ENCODE peak calls at places on chromosome 13, in eight cellular contexts. F, D, Z, C, U, M, S and N are unnamed samples. For H3K9me3, the result is how much of the 10 kb centered on the place peaks cover.

GRCh38 chr13:97460004-97460756 is 26.2 kb downstream of the RAP2A start:
- DNase-seq in M (no peak), F (no peak), D (no peak), Z (no peak), U (no peak), S (no peak), C (no peak), N (no peak)

GRCh38 chr13:19264711-19265110 is 83.1 kb upstream of the TUBA3C start:
- DNase-seq in M (no peak), F (no peak), D (no peak), Z (no peak), U (no peak), S (no peak), C (no peak), N (no peak)

GRCh38 chr13:39692650-39693438 is 37.4 kb downstream of the COG6 start:
- DNase-seq in D (no peak), F (no peak), C (no peak), S (no peak), M (no peak), Z (no peak), U (no peak), N (no peak)

GRCh38 chr13:62960723-62961122 is 1545.1 kb upstream of the PCDH20 start:
- DNase-seq in C (no peak), U (no peak), D (no peak), M (no peak), F (no peak), S (no peak), Z (no peak), N (no peak)

GRCh38 chr13:24512208-24513068 is at the start of gene PARP4:
- DNase-seq in U (peak), Z (peak), M (peak), F (peak), D (no peak), C (peak), S (peak), N (peak)

GRCh38 chr13:51765142-51765515 is 38.8 kb downstream of the DHRS12 start:
- DNase-seq in D (no peak), S (no peak), C (no peak), F (no peak), Z (no peak), M (no peak), U (no peak), N (no peak)

GRCh38 chr13:55437162-55437561 is 1703.6 kb upstream of the PRR20A start:
- DNase-seq in C (no peak), M (no peak), S (no peak), U (no peak), F (no peak), Z (no peak), D (no peak), N (no peak)

GRCh38 chr13:59318320-59318930 is 845.3 kb downstream of the DIAPH3 start:
- DNase-seq in Z (peak), U (peak), M (peak), D (no peak), S (peak), C (no peak), F (peak), N (no peak)

GRCh38 chr13:33188093-33188882 is 97.3 kb downstream of the STARD13 start:
- DNase-seq in M (no peak), S (no peak), D (no peak), C (no peak), Z (no peak), F (no peak), U (no peak), N (no peak)

GRCh38 chr13:97108535-97108910 is 113.6 kb upstream of the MBNL2 start:
- DNase-seq in D (no peak), C (no peak), F (no peak), M (no peak), U (no peak), S (no peak), Z (peak), N (no peak)

GRCh38 chr13:104954210-104954609 is 1581.3 kb downstream of the EFNB2 start:
- DNase-seq in F (no peak), C (no peak), M (no peak), S (no peak), Z (no peak), D (no peak), U (no peak), N (no peak)

GRCh38 chr13:24261566-24261965 is 47.8 kb upstream of the C1QTNF9 start:
- DNase-seq in U (no peak), M (no peak), F (peak), C (no peak), D (no peak), S (no peak), Z (peak), N (no peak)

GRCh38 chr13:42279080-42279479 is 7.1 kb downstream of the AKAP11 start:
- DNase-seq in U (no peak), F (no peak), Z (no peak), M (peak), S (no peak), C (no peak), D (no peak), N (no peak)

GRCh38 chr13:40994581-40995230 is 24.4 kb downstream of the ELF1 start:
- DNase-seq in Z (no peak), C (no peak), U (no peak), D (no peak), F (no peak), S (no peak), M (no peak), N (no peak)

GRCh38 chr13:110874508-110874960 is 40.3 kb downstream of the ANKRD10 start:
- DNase-seq in D (peak), F (peak), U (peak), C (peak), M (peak), Z (peak), S (peak), N (no peak)

GRCh38 chr13:110291286-110291685 is 15.7 kb downstream of the COL4A1 start:
- DNase-seq in S (no peak), U (no peak), D (no peak), M (no peak), Z (peak), C (peak), F (no peak), N (no peak)

GRCh38 chr13:65638572-65639168 is 1591.5 kb downstream of the PCDH9 start:
- DNase-seq in M (no peak), F (no peak), C (no peak), Z (no peak), U (no peak), S (no peak), D (no peak), N (no peak)

GRCh38 chr13:49669735-49670309 is 21.5 kb downstream of the EBPL start:
- DNase-seq in C (no peak), M (no peak), S (peak), Z (peak), F (no peak), D (no peak), U (no peak), N (no peak)

GRCh38 chr13:98482476-98483444 is 94.1 kb downstream of the STK24 start:
- DNase-seq in U (peak), C (peak), M (peak), S (peak), F (no peak), D (peak), Z (peak), N (no peak)

GRCh38 chr13:48234652-48235099 is 1.7 kb downstream of the ITM2B start:
- DNase-seq in S (no peak), D (no peak), Z (no peak), U (no peak), F (no peak), M (no peak), C (no peak), N (no peak)

GRCh38 chr13:110329798-110330461 is 22.8 kb downstream of the COL4A2 start:
- DNase-seq in U (no peak), M (no peak), D (no peak), F (no peak), Z (peak), C (peak), S (no peak), N (no peak)

GRCh38 chr13:113562866-113563265 is 21.7 kb upstream of the TFDP1 start:
- DNase-seq in C (no peak), S (peak), F (no peak), Z (peak), M (no peak), U (no peak), D (no peak), N (peak)

GRCh38 chr13:82062772-82063171 is 1721.8 kb upstream of the SPRY2 start:
- DNase-seq in S (no peak), F (no peak), C (no peak), M (no peak), U (no peak), D (no peak), Z (no peak), N (no peak)

GRCh38 chr13:71874490-71874889 is 7.5 kb upstream of the DACH1 start:
- DNase-seq in D (no peak), S (no peak), M (no peak), C (no peak), F (no peak), Z (no peak), U (no peak), N (no peak)

GRCh38 chr13:41780736-41781708 is 179.9 kb downstream of the VWA8 start:
- DNase-seq in S (no peak), Z (no peak), U (no peak), C (no peak), D (no peak), F (no peak), M (no peak), N (no peak)

GRCh38 chr13:50365300-50365682 is 350.0 kb downstream of the KCNRG start:
- DNase-seq in C (no peak), S (no peak), U (no peak), D (no peak), F (no peak), M (no peak), Z (no peak), N (no peak)

GRCh38 chr13:101267656-101268055 is 148.7 kb downstream of the NALCN start:
- DNase-seq in U (no peak), C (no peak), F (no peak), D (no peak), S (no peak), Z (no peak), M (no peak), N (no peak)

GRCh38 chr13:46553521-46553885 is 533 bp downstream of the LRCH1 start:
- DNase-seq in C (peak), S (no peak), F (no peak), M (no peak), U (no peak), Z (peak), D (no peak), N (no peak)

GRCh38 chr13:76667551-76667950 is 218.7 kb downstream of the KCTD12 start:
- DNase-seq in D (no peak), M (no peak), U (no peak), C (no peak), S (no peak), Z (no peak), F (no peak), N (no peak)

GRCh38 chr13:110714798-110715394 is 1.4 kb downstream of the ING1 start:
- DNase-seq in F (no peak), M (peak), S (peak), D (no peak), C (peak), U (peak), Z (peak), N (peak)

GRCh38 chr13:35566340-35566739 is 89.9 kb upstream of the MAB21L1 start:
- DNase-seq in F (no peak), M (no peak), C (no peak), Z (no peak), S (no peak), U (no peak), D (no peak), N (no peak)

GRCh38 chr13:39415003-39415402 is 188.0 kb downstream of the LHFPL6 start:
- DNase-seq in Z (no peak), S (no peak), C (no peak), D (no peak), M (no peak), F (no peak), U (no peak), N (no peak)

GRCh38 chr13:33277946-33278345 is 7.6 kb downstream of the STARD13 start:
- DNase-seq in Z (no peak), M (no peak), F (no peak), D (no peak), S (no peak), U (no peak), C (no peak), N (no peak)

GRCh38 chr13:20193142-20193923 is 595 bp upstream of the GJB2 start:
- DNase-seq in M (no peak), Z (no peak), U (no peak), D (no peak), C (no peak), S (no peak), F (no peak), N (no peak)

DNA sequence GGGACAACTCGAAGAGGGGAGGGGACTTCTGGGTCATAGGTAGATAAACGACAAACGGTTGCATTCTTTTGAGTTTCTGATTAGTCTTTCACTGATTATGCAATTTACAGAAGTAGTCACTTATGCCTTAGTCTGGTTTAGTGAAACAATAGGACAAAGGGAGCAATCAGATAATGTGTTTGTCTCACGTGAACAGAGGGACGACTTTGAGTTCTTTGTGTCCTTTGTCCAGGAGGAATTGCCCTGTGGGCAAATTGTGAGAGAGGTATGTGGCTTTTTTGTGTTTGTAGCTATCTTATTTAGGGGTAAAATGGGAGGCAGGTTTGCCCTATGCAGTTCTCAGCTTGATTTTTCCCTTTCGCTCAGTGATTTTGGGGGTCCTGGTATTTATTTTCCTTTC is 362.9 kb upstream of the PCDH20 start:
- DNase-seq in Z (no peak), U (no peak), S (no peak), D (no peak), C (no peak), M (no peak), F (no peak), N (no peak)
- H3K4me3 ChIP-seq in Z (no peak), U (no peak), S (no peak), D (no peak), C (no peak), M (no peak), F (no peak), N (no peak)

DNA sequence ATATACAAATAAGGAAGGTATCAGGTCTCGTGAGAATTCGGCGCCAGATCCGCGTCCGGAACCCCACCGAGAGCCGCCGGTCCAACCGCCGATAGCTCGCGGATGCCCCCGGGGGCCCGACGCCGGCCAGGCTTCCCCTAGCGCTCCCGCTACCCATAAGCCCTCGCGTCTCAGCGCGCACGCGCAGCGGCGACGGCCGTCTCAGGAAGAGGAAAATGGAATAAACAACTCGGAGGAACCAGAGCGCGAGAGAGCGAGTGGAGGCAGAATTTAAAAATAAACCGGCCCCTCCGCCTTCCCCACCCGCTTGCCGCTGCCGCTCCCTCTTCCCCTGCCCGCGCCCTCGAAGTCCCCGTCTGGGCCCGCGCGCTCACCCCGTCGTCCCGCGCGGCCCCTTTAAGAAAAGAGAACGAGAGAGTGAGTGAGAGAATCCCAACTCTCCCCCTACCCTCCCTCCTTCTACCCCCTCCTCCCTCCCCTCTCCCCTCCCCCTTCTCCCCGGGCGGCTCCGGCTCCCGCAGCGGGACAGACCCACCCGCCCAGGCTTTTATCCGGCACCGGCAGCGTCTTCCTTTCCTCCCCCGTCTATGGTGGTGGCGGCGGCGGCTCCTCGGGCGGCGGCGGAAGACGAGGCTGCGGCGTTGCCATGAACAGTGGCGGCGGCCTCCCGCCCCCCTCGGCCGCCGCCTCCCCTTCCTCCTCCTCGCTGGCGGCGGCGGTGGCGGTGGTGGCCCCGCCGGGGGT is at the start of gene PAN3:
- DNase-seq in C (peak), M (peak), D (peak), S (peak), Z (peak), F (peak), U (peak), N (peak)
- TF ChIP-seq CTCF in C (no peak), M (no peak), D (no peak), S (peak), Z (no peak), F (no peak), U (peak), N (no peak)

DNA sequence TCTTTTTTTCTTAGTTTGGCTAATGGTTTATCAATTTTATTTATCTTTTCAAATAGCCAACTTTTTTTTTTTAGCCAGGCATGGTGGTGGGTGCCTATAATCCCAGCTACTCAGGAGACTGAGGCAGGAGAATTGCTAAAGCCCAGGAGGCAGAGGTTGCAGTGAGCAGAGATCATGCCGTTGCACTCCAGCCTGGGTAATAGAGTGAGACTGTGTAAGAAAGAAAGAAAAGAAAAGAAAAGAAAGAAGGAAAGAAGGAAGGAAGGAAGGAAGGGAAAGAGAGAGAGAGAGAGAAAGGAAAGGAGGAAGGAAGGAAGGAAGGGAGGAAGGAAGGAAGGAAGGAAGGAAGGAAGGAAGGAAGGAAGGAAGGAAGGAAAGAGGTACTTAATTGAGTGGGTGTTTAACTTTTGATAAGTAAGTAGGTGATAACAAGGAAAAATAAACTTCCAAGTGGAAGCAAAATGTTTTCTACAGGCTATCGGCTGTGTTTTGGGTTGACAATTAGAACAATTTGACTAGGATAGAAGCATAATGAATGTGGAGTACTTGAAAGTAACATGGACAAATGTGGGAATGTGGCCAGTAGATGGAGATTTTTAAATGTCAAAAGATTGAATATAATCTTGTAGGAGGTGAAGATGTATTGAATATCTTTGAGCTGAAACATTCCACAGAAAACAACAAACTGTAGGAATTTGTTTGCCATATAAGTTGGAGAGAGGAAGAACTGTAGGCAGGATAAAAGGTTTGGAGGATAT is 62.8 kb upstream of the MYO16 start:
- DNase-seq in Z (no peak), F (no peak), S (no peak), D (no peak), U (no peak), M (no peak), C (no peak), N (no peak)
- H3K9me3 ChIP-seq in Z (under half), F (under half), S (under half), D (under half), U (under half), M (under half), C (under half), N (under half)

DNA sequence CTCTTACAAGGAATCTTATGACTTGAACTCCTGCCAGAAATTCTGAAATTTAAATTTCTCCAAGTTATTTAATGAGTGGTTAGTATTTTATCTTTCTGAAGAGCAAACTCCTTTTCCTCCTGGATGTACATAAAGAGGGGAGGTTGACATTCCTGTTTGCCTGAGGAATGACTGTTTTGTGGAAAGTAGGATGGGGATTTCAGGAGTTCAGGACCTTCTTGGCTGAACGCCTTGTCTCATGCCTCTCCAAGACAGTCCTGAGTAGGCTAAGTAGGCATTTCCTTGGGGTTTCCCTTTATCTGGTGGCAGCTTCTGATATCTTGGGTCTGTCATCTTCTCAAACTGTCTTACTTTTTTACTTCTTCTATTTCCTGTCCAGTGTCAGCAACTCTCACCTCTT is 356.6 kb downstream of the TDRD3 start:
- DNase-seq in D (no peak), Z (no peak), M (no peak), S (no peak), U (no peak), F (no peak), C (no peak), N (no peak)
- H3K4me3 ChIP-seq in D (no peak), Z (no peak), M (no peak), S (no peak), U (no peak), F (no peak), C (no peak), N (no peak)

GRCh38 chr13:94256671-94257070 is 222.8 kb downstream of the DCT start:
- DNase-seq in F (no peak), U (no peak), Z (no peak), M (no peak), S (no peak), C (no peak), D (no peak), N (no peak)
- TF ChIP-seq CTCF in F (no peak), U (no peak), Z (no peak), M (no peak), S (no peak), C (no peak), D (no peak), N (no peak)

DNA sequence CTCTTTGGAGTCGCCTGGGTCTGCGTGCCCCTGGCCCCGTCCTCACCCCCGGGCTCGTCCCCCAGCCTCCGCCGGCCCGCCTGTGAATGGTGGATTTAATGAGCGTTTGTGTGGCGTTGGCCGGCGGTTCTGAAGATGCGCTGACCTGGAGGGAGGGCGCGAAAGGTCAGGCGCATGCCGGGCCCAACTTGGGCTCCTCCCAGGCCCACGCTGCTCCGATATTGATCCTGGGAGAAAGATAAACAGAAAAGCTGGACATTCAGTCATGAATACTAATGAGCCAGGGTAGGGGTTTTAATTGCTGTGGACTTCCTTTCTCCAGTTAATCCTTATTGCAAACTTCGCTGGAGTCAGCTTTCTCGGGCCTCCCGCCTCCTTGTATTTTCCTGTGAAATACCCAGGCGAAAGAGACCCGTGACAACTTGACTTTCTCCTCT is 10.2 kb downstream of the ZIC2 start:
- DNase-seq in Z (no peak), U (no peak), M (no peak), S (no peak), D (no peak), F (no peak), C (no peak), N (no peak)
- H3K9me3 ChIP-seq in Z (under half), U (under half), M (under half), S (under half), D (under half), F (under half), C (under half), N (under half)

DNA sequence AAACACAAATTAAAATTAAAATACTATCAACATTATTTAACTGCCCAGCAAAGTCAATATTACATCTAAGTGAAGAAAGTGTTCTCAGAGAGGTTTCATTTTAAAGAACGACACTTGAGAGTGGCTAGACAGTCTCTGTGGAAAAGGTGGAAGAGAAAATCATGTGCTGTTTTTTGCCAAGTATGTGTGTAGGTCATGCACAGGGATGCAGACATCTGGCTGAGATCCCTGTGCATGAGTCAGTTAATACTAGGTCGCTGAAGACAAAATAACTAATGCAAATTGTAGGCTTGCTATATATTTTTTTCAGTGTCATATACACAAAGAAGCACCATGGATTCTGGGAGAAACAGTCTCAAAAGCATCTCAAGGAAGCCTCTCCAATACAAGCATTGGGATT is 44.3 kb upstream of the ENOX1 start:
- DNase-seq in D (no peak), U (no peak), C (no peak), S (no peak), Z (no peak), F (no peak), M (no peak), N (no peak)
- H3K4me3 ChIP-seq in D (no peak), U (no peak), C (no peak), S (no peak), Z (no peak), F (no peak), M (no peak), N (no peak)